ENCODE peak calls at places on chromosome 15, in four cellular contexts. O, Y, P and X are unnamed samples.

GRCh38 chr15:36373549-36373948 is 205.9 kb upstream of the CDIN1 start:
- DNase-seq in P (no peak), O (no peak), Y (peak; percentile 3), X (no peak)

GRCh38 chr15:97096303-97096835 is 765.9 kb downstream of the NR2F2 start:
- DNase-seq in P (no peak), O (no peak), Y (no peak), X (no peak)

GRCh38 chr15:68595761-68596160 is 17.0 kb downstream of the CORO2B start:
- DNase-seq in P (no peak), Y (no peak), O (no peak), X (no peak)

GRCh38 chr15:96354731-96355560 is 24.4 kb downstream of the NR2F2 start:
- DNase-seq in Y (peak; percentile 90), O (peak; percentile 56), P (no peak), X (peak; percentile 76)

GRCh38 chr15:80565988-80566387 is 129.1 kb upstream of the ABHD17C start:
- DNase-seq in O (no peak), Y (no peak), P (no peak), X (no peak)

GRCh38 chr15:85706779-85707518 is 87.8 kb downstream of the KLHL25 start:
- DNase-seq in O (no peak), P (no peak), Y (peak; percentile 36), X (no peak)

GRCh38 chr15:91974321-91974720 is 120.8 kb downstream of the SLCO3A1 start:
- DNase-seq in P (no peak), O (no peak), Y (no peak), X (peak; percentile 71)

GRCh38 chr15:48962662-48963523 is 826 bp downstream of the SHC4 start:
- DNase-seq in O (no peak), Y (peak; percentile 61), P (peak; percentile 42), X (peak; percentile 47)

GRCh38 chr15:75720787-75721461 is 8.3 kb upstream of the CSPG4 start:
- DNase-seq in P (no peak), O (peak; percentile 50), Y (no peak), X (peak; percentile 86)

GRCh38 chr15:25183581-25184330 is 229.0 kb downstream of the SNRPN start:
- DNase-seq in P (peak; percentile 15), O (no peak), Y (no peak), X (no peak)

GRCh38 chr15:64749999-64750657 is 25.3 kb downstream of the RBPMS2 start:
- DNase-seq in O (no peak), P (peak; percentile 40), Y (peak; percentile 57), X (peak; percentile 5)

GRCh38 chr15:71937650-71938311 is 127.4 kb downstream of the NR2E3 start:
- DNase-seq in O (no peak), P (no peak), Y (no peak), X (no peak)

GRCh38 chr15:71934446-71934845 is 124.1 kb downstream of the NR2E3 start:
- DNase-seq in P (no peak), O (no peak), Y (no peak), X (peak; percentile 83)

GRCh38 chr15:71945012-71945411 is 134.7 kb downstream of the NR2E3 start:
- DNase-seq in P (no peak), O (no peak), Y (peak; percentile 4), X (no peak)

DNA sequence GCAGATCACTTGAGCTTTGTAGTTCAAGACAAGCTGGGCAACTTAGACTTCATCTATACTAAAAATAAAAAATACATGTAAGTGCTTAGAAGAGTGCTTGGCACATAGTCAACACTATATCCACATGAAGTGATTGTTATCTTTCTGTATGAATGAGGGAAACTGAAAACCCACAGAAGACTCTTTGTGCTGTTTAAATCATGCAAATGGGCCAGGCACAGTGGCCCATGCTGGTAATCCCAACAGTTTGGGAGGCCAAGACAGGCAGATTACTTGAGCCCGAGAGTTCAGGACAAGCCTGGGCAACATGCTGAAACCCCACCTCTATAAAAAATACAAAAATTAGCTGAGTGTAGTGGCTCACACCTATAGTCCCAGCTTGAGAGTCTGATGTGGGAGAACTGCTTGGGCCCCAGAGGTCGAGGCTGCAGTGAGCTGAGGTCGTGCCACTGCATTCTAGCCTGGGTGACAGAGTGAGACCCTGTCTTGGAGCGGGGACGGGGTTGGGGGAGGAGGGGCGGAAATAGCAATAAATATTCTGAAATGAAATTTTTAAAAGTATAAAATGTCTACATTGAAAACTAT is 129.7 kb downstream of the NR2E3 start:
- DNase-seq in P (no peak), O (no peak), Y (peak; percentile 9), X (no peak)
- H3K4me3 ChIP-seq in P (no peak overlapping the region), O (no peak overlapping the region), Y (no peak overlapping the region), X (no peak overlapping the region)

DNA sequence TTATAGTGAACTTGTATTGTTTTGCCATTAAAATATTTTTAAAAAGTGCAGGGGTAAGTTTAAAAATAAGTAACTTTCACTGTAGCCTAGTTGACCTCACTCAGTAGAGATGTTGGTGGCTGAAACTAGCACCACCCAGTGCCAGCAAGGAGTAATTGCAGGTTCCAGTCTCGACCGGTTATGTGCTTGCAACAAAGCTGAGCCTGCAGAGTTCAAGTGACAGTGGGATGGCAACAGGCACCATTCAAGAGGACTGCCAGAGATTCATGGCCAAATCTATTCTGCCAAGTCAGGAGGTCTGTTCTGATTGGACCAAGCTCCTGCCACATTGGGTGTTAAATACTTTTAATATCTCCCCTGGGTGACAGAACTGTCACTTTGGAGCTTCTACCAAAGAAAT is 2.7 kb downstream of the ADAMTS7 start:
- DNase-seq in P (no peak), O (peak; percentile 39), Y (peak; percentile 34), X (peak; percentile 14)
- TF ChIP-seq CTCF in P (no peak), O (peak; percentile 61), Y (peak; percentile 46), X (peak; percentile 44)

GRCh38 chr15:22823495-22824128 is 14.9 kb upstream of the NIPA2 start:
- DNase-seq in Y (no peak), P (no peak), O (no peak), X (no peak)
- H3K36me3 ChIP-seq in Y (peaks cover 19% of the 10 kb centered on the region), P (peaks cover 34% of the 10 kb centered on the region), O (peaks cover 64% of the 10 kb centered on the region), X (peaks cover 11% of the 10 kb centered on the region)

GRCh38 chr15:83282859-83283812 is 1.3 kb downstream of the BNC1 start:
- DNase-seq in O (no peak), P (no peak), Y (no peak), X (no peak)
- H3K4me3 ChIP-seq in O (no peak overlapping the region), P (peak overlapping the region; percentile 13), Y (peak overlapping the region; percentile 24), X (peak overlapping the region; percentile 73)